ENCODE peak calls at places on chromosomes 7 and 10, in ten cellular contexts. One of them, this sample, is unnamed.

GRCh38 chr7:47520408-47520807 is 61.5 kb downstream of the TNS3 start:
- DNase-seq in D721Med: no peak
- DNase-seq in GM23338: no peak
- DNase-seq in thyroid gland: peak
- DNase-seq in endothelial cell: no peak
- DNase-seq in PC-3: no peak
- DNase-seq in type B pancreatic cell: no peak
- DNase-seq in fibroblast of pulmonary artery: peak
- DNase-seq in IMR-90: peak
- DNase-seq in nephron progenitor cell: no peak
- DNase-seq in this sample: no peak

GRCh38 chr10:132536241-132536963 is 1.2 kb upstream of the INPP5A start:
- DNase-seq in IMR-90: no peak
- DNase-seq in fibroblast of pulmonary artery: peak
- DNase-seq in D721Med: no peak
- DNase-seq in nephron progenitor cell: no peak
- DNase-seq in type B pancreatic cell: no peak
- DNase-seq in thyroid gland: peak
- DNase-seq in endothelial cell: no peak
- DNase-seq in GM23338: peak
- DNase-seq in PC-3: peak
- DNase-seq in this sample: no peak

GRCh38 chr10:5665380-5666323 is 743 bp downstream of the ASB13 start:
- DNase-seq in PC-3: no peak
- DNase-seq in type B pancreatic cell: no peak
- DNase-seq in fibroblast of pulmonary artery: no peak
- DNase-seq in nephron progenitor cell: no peak
- DNase-seq in IMR-90: no peak
- DNase-seq in D721Med: no peak
- DNase-seq in GM23338: peak
- DNase-seq in thyroid gland: peak
- DNase-seq in endothelial cell: no peak
- DNase-seq in this sample: no peak

GRCh38 chr7:77226357-77226839 is 26.8 kb upstream of the FGL2 start:
- DNase-seq in fibroblast of pulmonary artery: peak
- DNase-seq in GM23338: no peak
- DNase-seq in thyroid gland: no peak
- DNase-seq in type B pancreatic cell: no peak
- DNase-seq in PC-3: no peak
- DNase-seq in D721Med: no peak
- DNase-seq in IMR-90: peak
- DNase-seq in nephron progenitor cell: no peak
- DNase-seq in endothelial cell: no peak
- DNase-seq in this sample: no peak

GRCh38 chr7:28957064-28957821 is 887 bp downstream of the TRIL start:
- DNase-seq in type B pancreatic cell: no peak
- DNase-seq in thyroid gland: peak
- DNase-seq in PC-3: no peak
- DNase-seq in nephron progenitor cell: peak
- DNase-seq in fibroblast of pulmonary artery: peak
- DNase-seq in IMR-90: no peak
- DNase-seq in endothelial cell: peak
- DNase-seq in GM23338: peak
- DNase-seq in D721Med: no peak
- DNase-seq in this sample: peak

GRCh38 chr7:139203992-139204391 is 27.0 kb upstream of the UBN2 start:
- DNase-seq in nephron progenitor cell: no peak
- DNase-seq in IMR-90: no peak
- DNase-seq in thyroid gland: no peak
- DNase-seq in PC-3: no peak
- DNase-seq in D721Med: no peak
- DNase-seq in endothelial cell: no peak
- DNase-seq in type B pancreatic cell: no peak
- DNase-seq in fibroblast of pulmonary artery: peak
- DNase-seq in GM23338: peak
- DNase-seq in this sample: no peak

GRCh38 chr10:8133146-8133545 is 78.7 kb downstream of the GATA3 start:
- DNase-seq in fibroblast of pulmonary artery: no peak
- DNase-seq in D721Med: no peak
- DNase-seq in type B pancreatic cell: no peak
- DNase-seq in nephron progenitor cell: no peak
- DNase-seq in endothelial cell: no peak
- DNase-seq in thyroid gland: no peak
- DNase-seq in PC-3: no peak
- DNase-seq in GM23338: no peak
- DNase-seq in IMR-90: no peak
- DNase-seq in this sample: no peak

GRCh38 chr10:126844406-126844805 is 60.8 kb upstream of the DOCK1 start:
- DNase-seq in thyroid gland: no peak
- DNase-seq in PC-3: no peak
- DNase-seq in nephron progenitor cell: no peak
- DNase-seq in fibroblast of pulmonary artery: peak
- DNase-seq in GM23338: no peak
- DNase-seq in D721Med: no peak
- DNase-seq in endothelial cell: no peak
- DNase-seq in type B pancreatic cell: no peak
- DNase-seq in IMR-90: no peak
- DNase-seq in this sample: no peak

GRCh38 chr7:128227246-128227645 is 13.8 kb upstream of the LEP start:
- DNase-seq in endothelial cell: no peak
- DNase-seq in type B pancreatic cell: no peak
- DNase-seq in PC-3: no peak
- DNase-seq in fibroblast of pulmonary artery: no peak
- DNase-seq in D721Med: no peak
- DNase-seq in IMR-90: no peak
- DNase-seq in GM23338: no peak
- DNase-seq in nephron progenitor cell: no peak
- DNase-seq in thyroid gland: no peak
- DNase-seq in this sample: no peak

GRCh38 chr7:110573862-110574528 is 516.9 kb upstream of the LRRN3 start:
- DNase-seq in thyroid gland: no peak
- DNase-seq in PC-3: peak
- DNase-seq in IMR-90: peak
- DNase-seq in type B pancreatic cell: no peak
- DNase-seq in endothelial cell: no peak
- DNase-seq in D721Med: no peak
- DNase-seq in nephron progenitor cell: no peak
- DNase-seq in fibroblast of pulmonary artery: peak
- DNase-seq in GM23338: no peak
- DNase-seq in this sample: no peak

GRCh38 chr7:116512524-116513188 is 12.2 kb upstream of the CAV1 start:
- DNase-seq in thyroid gland: no peak
- DNase-seq in fibroblast of pulmonary artery: peak
- DNase-seq in GM23338: no peak
- DNase-seq in nephron progenitor cell: no peak
- DNase-seq in D721Med: no peak
- DNase-seq in PC-3: peak
- DNase-seq in endothelial cell: no peak
- DNase-seq in IMR-90: peak
- DNase-seq in type B pancreatic cell: no peak
- DNase-seq in this sample: no peak

GRCh38 chr10:131310054-131310903 is 1.2 kb downstream of the TCERG1L start:
- DNase-seq in D721Med: no peak
- DNase-seq in nephron progenitor cell: no peak
- DNase-seq in endothelial cell: no peak
- DNase-seq in thyroid gland: peak
- DNase-seq in fibroblast of pulmonary artery: no peak
- DNase-seq in IMR-90: no peak
- DNase-seq in GM23338: peak
- DNase-seq in type B pancreatic cell: no peak
- DNase-seq in PC-3: peak
- DNase-seq in this sample: no peak
- TF ChIP-seq CTCF in D721Med: no peak
- TF ChIP-seq CTCF in nephron progenitor cell: peak
- TF ChIP-seq CTCF in endothelial cell: peak
- TF ChIP-seq CTCF in thyroid gland: peak
- TF ChIP-seq CTCF in fibroblast of pulmonary artery: peak
- TF ChIP-seq CTCF in IMR-90: peak
- TF ChIP-seq CTCF in GM23338: peak
- TF ChIP-seq CTCF in type B pancreatic cell: peak
- TF ChIP-seq CTCF in PC-3: peak
- TF ChIP-seq CTCF in this sample: peak

DNA sequence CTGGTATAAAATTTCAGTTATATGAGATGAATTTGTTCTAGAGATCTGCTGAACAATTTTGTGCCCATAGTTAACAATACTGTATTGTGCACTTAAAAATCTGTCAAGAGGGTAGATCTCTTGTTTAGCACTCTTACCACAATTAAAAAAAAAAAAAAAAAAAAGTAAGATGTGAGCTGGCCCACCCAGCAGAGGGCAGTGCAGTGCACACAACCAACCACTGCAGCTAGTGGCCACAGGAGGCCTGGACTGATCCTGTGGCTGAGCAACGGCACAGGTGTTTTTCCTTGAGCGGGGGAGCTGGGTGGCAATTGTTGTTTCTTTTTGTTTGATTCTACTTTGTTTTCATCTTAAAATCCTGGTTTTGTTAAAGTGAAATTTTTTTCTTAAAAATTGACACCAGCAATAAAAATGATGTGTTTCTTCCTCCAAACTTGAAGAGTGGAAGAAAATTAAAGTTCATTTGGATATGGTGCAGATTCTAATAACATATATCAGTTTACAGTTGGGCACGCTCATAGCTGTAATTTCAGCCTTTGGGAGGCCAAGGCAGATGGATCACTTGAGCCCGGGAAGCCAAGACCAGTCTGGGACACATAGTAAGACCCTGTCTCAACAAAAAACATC is 171.1 kb upstream of the TBX20 start:
- DNase-seq in fibroblast of pulmonary artery: peak
- DNase-seq in IMR-90: peak
- DNase-seq in endothelial cell: peak
- DNase-seq in PC-3: peak
- DNase-seq in type B pancreatic cell: no peak
- DNase-seq in thyroid gland: peak
- DNase-seq in D721Med: no peak
- DNase-seq in nephron progenitor cell: peak
- DNase-seq in GM23338: peak
- DNase-seq in this sample: peak
- TF ChIP-seq CTCF in fibroblast of pulmonary artery: peak
- TF ChIP-seq CTCF in IMR-90: peak
- TF ChIP-seq CTCF in endothelial cell: peak
- TF ChIP-seq CTCF in PC-3: peak
- TF ChIP-seq CTCF in type B pancreatic cell: peak
- TF ChIP-seq CTCF in thyroid gland: peak
- TF ChIP-seq CTCF in D721Med: peak
- TF ChIP-seq CTCF in nephron progenitor cell: peak
- TF ChIP-seq CTCF in GM23338: peak
- TF ChIP-seq CTCF in this sample: peak

GRCh38 chr10:121457729-121458128 is 140.5 kb downstream of the FGFR2 start:
- DNase-seq in thyroid gland: no peak
- DNase-seq in D721Med: no peak
- DNase-seq in type B pancreatic cell: no peak
- DNase-seq in nephron progenitor cell: no peak
- DNase-seq in IMR-90: no peak
- DNase-seq in endothelial cell: no peak
- DNase-seq in fibroblast of pulmonary artery: no peak
- DNase-seq in PC-3: no peak
- DNase-seq in GM23338: no peak
- DNase-seq in this sample: no peak

GRCh38 chr10:121460733-121461132 is 137.5 kb downstream of the FGFR2 start:
- DNase-seq in endothelial cell: no peak
- DNase-seq in PC-3: no peak
- DNase-seq in nephron progenitor cell: no peak
- DNase-seq in IMR-90: no peak
- DNase-seq in fibroblast of pulmonary artery: no peak
- DNase-seq in D721Med: no peak
- DNase-seq in type B pancreatic cell: no peak
- DNase-seq in GM23338: no peak
- DNase-seq in thyroid gland: no peak
- DNase-seq in this sample: no peak

GRCh38 chr10:121459279-121459764 is 138.9 kb downstream of the FGFR2 start:
- DNase-seq in GM23338: no peak
- DNase-seq in PC-3: no peak
- DNase-seq in thyroid gland: no peak
- DNase-seq in endothelial cell: no peak
- DNase-seq in nephron progenitor cell: no peak
- DNase-seq in fibroblast of pulmonary artery: no peak
- DNase-seq in IMR-90: no peak
- DNase-seq in D721Med: no peak
- DNase-seq in type B pancreatic cell: no peak
- DNase-seq in this sample: no peak

GRCh38 chr10:121461307-121461706 is 136.9 kb downstream of the FGFR2 start:
- DNase-seq in thyroid gland: no peak
- DNase-seq in GM23338: no peak
- DNase-seq in endothelial cell: no peak
- DNase-seq in fibroblast of pulmonary artery: no peak
- DNase-seq in PC-3: no peak
- DNase-seq in type B pancreatic cell: no peak
- DNase-seq in nephron progenitor cell: no peak
- DNase-seq in D721Med: no peak
- DNase-seq in IMR-90: no peak
- DNase-seq in this sample: no peak

GRCh38 chr10:121459765-121460453 is 138.3 kb downstream of the FGFR2 start:
- DNase-seq in thyroid gland: no peak
- DNase-seq in PC-3: no peak
- DNase-seq in fibroblast of pulmonary artery: no peak
- DNase-seq in type B pancreatic cell: no peak
- DNase-seq in IMR-90: no peak
- DNase-seq in GM23338: no peak
- DNase-seq in endothelial cell: no peak
- DNase-seq in D721Med: no peak
- DNase-seq in nephron progenitor cell: no peak
- DNase-seq in this sample: no peak
- TF ChIP-seq CTCF in thyroid gland: no peak
- TF ChIP-seq CTCF in PC-3: no peak
- TF ChIP-seq CTCF in fibroblast of pulmonary artery: no peak
- TF ChIP-seq CTCF in type B pancreatic cell: no peak
- TF ChIP-seq CTCF in IMR-90: no peak
- TF ChIP-seq CTCF in GM23338: no peak
- TF ChIP-seq CTCF in endothelial cell: no peak
- TF ChIP-seq CTCF in D721Med: no peak
- TF ChIP-seq CTCF in nephron progenitor cell: no peak
- TF ChIP-seq CTCF in this sample: no peak

DNA sequence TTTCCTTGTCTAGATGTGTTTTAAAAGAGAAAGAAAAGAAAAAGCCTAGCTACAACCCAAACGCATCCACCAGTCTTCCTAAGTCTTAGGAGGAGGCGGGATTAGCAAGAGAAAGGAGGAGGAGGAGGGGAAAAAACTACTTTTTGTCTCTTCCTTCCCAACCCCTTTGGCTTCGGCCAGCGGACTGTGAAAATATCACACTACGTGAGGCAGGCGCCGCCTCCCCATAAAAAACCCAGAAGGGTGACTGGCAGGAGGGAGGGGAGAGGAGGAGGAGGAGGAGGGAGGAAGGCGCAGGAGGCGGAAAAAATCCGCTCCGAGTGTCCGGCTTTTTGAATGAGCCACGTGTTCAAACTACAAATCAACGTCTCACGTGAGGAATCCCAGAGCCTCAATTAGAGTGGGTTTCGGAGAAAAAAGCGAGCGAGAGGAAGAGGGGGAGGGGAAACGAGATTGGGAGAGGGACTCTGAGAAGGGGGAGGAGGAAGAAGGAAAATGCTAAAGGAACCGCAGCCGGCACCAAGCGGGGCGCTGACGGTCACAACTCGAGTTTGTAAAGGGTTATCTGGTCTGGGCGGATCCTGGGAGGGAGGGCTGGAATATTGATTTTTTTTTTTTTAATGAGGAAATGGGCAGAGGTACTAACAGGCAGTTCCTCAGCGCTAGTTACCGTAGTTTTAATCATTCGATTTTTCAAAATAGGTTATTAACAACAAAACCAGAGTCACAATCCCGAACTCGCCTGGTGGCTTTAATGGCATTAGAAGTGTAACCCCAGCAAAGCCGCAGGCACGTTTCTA is at the start of gene IGF2BP3:
- DNase-seq in endothelial cell: peak
- DNase-seq in IMR-90: peak
- DNase-seq in nephron progenitor cell: peak
- DNase-seq in GM23338: peak
- DNase-seq in fibroblast of pulmonary artery: peak
- DNase-seq in type B pancreatic cell: peak
- DNase-seq in PC-3: peak
- DNase-seq in thyroid gland: no peak
- DNase-seq in D721Med: no peak
- DNase-seq in this sample: peak
- TF ChIP-seq CTCF in endothelial cell: no peak
- TF ChIP-seq CTCF in IMR-90: no peak
- TF ChIP-seq CTCF in nephron progenitor cell: no peak
- TF ChIP-seq CTCF in GM23338: no peak
- TF ChIP-seq CTCF in fibroblast of pulmonary artery: no peak
- TF ChIP-seq CTCF in type B pancreatic cell: no peak
- TF ChIP-seq CTCF in PC-3: no peak
- TF ChIP-seq CTCF in thyroid gland: no peak
- TF ChIP-seq CTCF in D721Med: no peak
- TF ChIP-seq CTCF in this sample: no peak